ENCODE peak calls at places on chromosomes 3 and 15, in six cellular contexts. One of them, this sample, is unnamed.

GRCh38 chr15:64731012-64731806 is 44.2 kb downstream of the RBPMS2 start:
- DNase-seq in non-pigmented ciliary epithelial cell: no peak
- DNase-seq in Caco-2: peak; percentile 89
- DNase-seq in T-helper 17 cell: peak; percentile 73
- DNase-seq in NCI-H774: peak; percentile 70
- DNase-seq in GM13976: peak; percentile 83
- DNase-seq in this sample: peak; percentile 61

GRCh38 chr3:152922554-152922953 is 87.6 kb downstream of the P2RY1 start:
- DNase-seq in T-helper 17 cell: no peak
- DNase-seq in NCI-H774: no peak
- DNase-seq in non-pigmented ciliary epithelial cell: no peak
- DNase-seq in GM13976: no peak
- DNase-seq in Caco-2: no peak
- DNase-seq in this sample: no peak

GRCh38 chr15:32851619-32852416 is 134.0 kb downstream of the GREM1 start:
- DNase-seq in non-pigmented ciliary epithelial cell: no peak
- DNase-seq in GM13976: no peak
- DNase-seq in T-helper 17 cell: no peak
- DNase-seq in Caco-2: no peak
- DNase-seq in NCI-H774: no peak
- DNase-seq in this sample: peak; percentile 61

GRCh38 chr15:39486546-39487081 is 94.3 kb upstream of the THBS1 start:
- DNase-seq in T-helper 17 cell: no peak
- DNase-seq in NCI-H774: no peak
- DNase-seq in non-pigmented ciliary epithelial cell: no peak
- DNase-seq in Caco-2: no peak
- DNase-seq in GM13976: no peak
- DNase-seq in this sample: no peak

GRCh38 chr15:33742286-33742685 is 226.0 kb upstream of the CHRM5 start:
- DNase-seq in Caco-2: no peak
- DNase-seq in non-pigmented ciliary epithelial cell: no peak
- DNase-seq in T-helper 17 cell: no peak
- DNase-seq in NCI-H774: no peak
- DNase-seq in GM13976: no peak
- DNase-seq in this sample: no peak

GRCh38 chr3:177713921-177714900 is 516.9 kb upstream of the TBL1XR1 start:
- DNase-seq in T-helper 17 cell: no peak
- DNase-seq in GM13976: no peak
- DNase-seq in NCI-H774: no peak
- DNase-seq in Caco-2: no peak
- DNase-seq in non-pigmented ciliary epithelial cell: no peak
- DNase-seq in this sample: no peak

GRCh38 chr15:45631831-45632230 is 3.0 kb upstream of the SQOR start:
- DNase-seq in Caco-2: no peak
- DNase-seq in NCI-H774: no peak
- DNase-seq in T-helper 17 cell: no peak
- DNase-seq in GM13976: no peak
- DNase-seq in non-pigmented ciliary epithelial cell: no peak
- DNase-seq in this sample: no peak

GRCh38 chr3:189937302-189938255 is 183.1 kb downstream of the P3H2 start:
- DNase-seq in T-helper 17 cell: no peak
- DNase-seq in NCI-H774: no peak
- DNase-seq in Caco-2: no peak
- DNase-seq in GM13976: no peak
- DNase-seq in non-pigmented ciliary epithelial cell: peak; percentile 96
- DNase-seq in this sample: peak; percentile 100

GRCh38 chr3:196620228-196620627 is 19.3 kb upstream of the NRROS start:
- DNase-seq in NCI-H774: no peak
- DNase-seq in non-pigmented ciliary epithelial cell: no peak
- DNase-seq in GM13976: no peak
- DNase-seq in Caco-2: no peak
- DNase-seq in T-helper 17 cell: no peak
- DNase-seq in this sample: no peak

GRCh38 chr15:83734487-83734886 is 80.6 kb downstream of the ADAMTSL3 start:
- DNase-seq in non-pigmented ciliary epithelial cell: no peak
- DNase-seq in GM13976: peak; percentile 20
- DNase-seq in NCI-H774: no peak
- DNase-seq in T-helper 17 cell: no peak
- DNase-seq in Caco-2: peak; percentile 3
- DNase-seq in this sample: no peak

GRCh38 chr3:2853627-2854026 is 256.5 kb downstream of the IL5RA start:
- DNase-seq in T-helper 17 cell: no peak
- DNase-seq in Caco-2: no peak
- DNase-seq in non-pigmented ciliary epithelial cell: no peak
- DNase-seq in GM13976: no peak
- DNase-seq in NCI-H774: no peak
- DNase-seq in this sample: no peak

GRCh38 chr15:64686130-64686735 is 89.2 kb downstream of the RBPMS2 start:
- DNase-seq in GM13976: peak; percentile 63
- DNase-seq in Caco-2: peak; percentile 56
- DNase-seq in NCI-H774: no peak
- DNase-seq in non-pigmented ciliary epithelial cell: peak; percentile 15
- DNase-seq in T-helper 17 cell: no peak
- DNase-seq in this sample: peak; percentile 50

GRCh38 chr15:69093127-69093526 is 67.3 kb upstream of the GLCE start:
- DNase-seq in T-helper 17 cell: no peak
- DNase-seq in Caco-2: no peak
- DNase-seq in NCI-H774: no peak
- DNase-seq in non-pigmented ciliary epithelial cell: no peak
- DNase-seq in GM13976: no peak
- DNase-seq in this sample: no peak

GRCh38 chr3:57597973-57598351 is 818 bp upstream of the ARF4 start:
- DNase-seq in T-helper 17 cell: peak; percentile 39
- DNase-seq in non-pigmented ciliary epithelial cell: no peak
- DNase-seq in GM13976: no peak
- DNase-seq in Caco-2: no peak
- DNase-seq in NCI-H774: no peak
- DNase-seq in this sample: no peak

GRCh38 chr3:153927107-153927506 is 194.1 kb upstream of the ARHGEF26 start:
- DNase-seq in GM13976: no peak
- DNase-seq in T-helper 17 cell: no peak
- DNase-seq in NCI-H774: no peak
- DNase-seq in non-pigmented ciliary epithelial cell: peak; percentile 22
- DNase-seq in Caco-2: peak; percentile 3
- DNase-seq in this sample: peak; percentile 34

GRCh38 chr15:100831466-100831865 is 48.2 kb upstream of the ALDH1A3 start:
- DNase-seq in T-helper 17 cell: no peak
- DNase-seq in NCI-H774: no peak
- DNase-seq in GM13976: no peak
- DNase-seq in non-pigmented ciliary epithelial cell: no peak
- DNase-seq in Caco-2: no peak
- DNase-seq in this sample: no peak

GRCh38 chr3:185933374-185933950 is 4.4 kb downstream of the TRA2B start:
- DNase-seq in NCI-H774: no peak
- DNase-seq in Caco-2: no peak
- DNase-seq in T-helper 17 cell: no peak
- DNase-seq in non-pigmented ciliary epithelial cell: no peak
- DNase-seq in GM13976: no peak
- DNase-seq in this sample: no peak

GRCh38 chr15:80887148-80887547 is 102.5 kb downstream of the MESD start:
- DNase-seq in GM13976: no peak
- DNase-seq in Caco-2: no peak
- DNase-seq in T-helper 17 cell: no peak
- DNase-seq in non-pigmented ciliary epithelial cell: no peak
- DNase-seq in NCI-H774: no peak
- DNase-seq in this sample: no peak

GRCh38 chr15:89469331-89470107 is 26.9 kb downstream of the RHCG start:
- DNase-seq in Caco-2: no peak
- DNase-seq in GM13976: no peak
- DNase-seq in T-helper 17 cell: no peak
- DNase-seq in NCI-H774: peak; percentile 11
- DNase-seq in non-pigmented ciliary epithelial cell: no peak
- DNase-seq in this sample: no peak

GRCh38 chr3:61288446-61288845 is 37.2 kb upstream of the FHIT start:
- DNase-seq in GM13976: no peak
- DNase-seq in NCI-H774: no peak
- DNase-seq in non-pigmented ciliary epithelial cell: no peak
- DNase-seq in T-helper 17 cell: no peak
- DNase-seq in Caco-2: no peak
- DNase-seq in this sample: no peak

GRCh38 chr3:90092994-90093393 is 985.6 kb downstream of the EPHA3 start:
- DNase-seq in GM13976: peak; percentile 1
- DNase-seq in T-helper 17 cell: no peak
- DNase-seq in non-pigmented ciliary epithelial cell: no peak
- DNase-seq in NCI-H774: no peak
- DNase-seq in Caco-2: no peak
- DNase-seq in this sample: no peak

GRCh38 chr15:85897818-85898717 is 103.3 kb upstream of the KLHL25 start:
- DNase-seq in NCI-H774: no peak
- DNase-seq in Caco-2: no peak
- DNase-seq in GM13976: no peak
- DNase-seq in non-pigmented ciliary epithelial cell: no peak
- DNase-seq in T-helper 17 cell: no peak
- DNase-seq in this sample: no peak

GRCh38 chr15:62868507-62868906 is 174.0 kb upstream of the TPM1 start:
- DNase-seq in T-helper 17 cell: no peak
- DNase-seq in NCI-H774: no peak
- DNase-seq in GM13976: no peak
- DNase-seq in Caco-2: no peak
- DNase-seq in non-pigmented ciliary epithelial cell: no peak
- DNase-seq in this sample: no peak

This sample was measured in RPMI7951.